ENCODE peak calls at places on chromosomes 3 and 15, in nine cellular contexts. E is Calu3, F is HFFc6, R is GM12865, D is MM.1S, P is GM23338, K is RWPE1, J is AG04450, Y is endothelial cell. W is an unnamed sample.
A peak's percentile ranks its signal among the peaks of the same experiment; 100 is the strongest.

GRCh38 chr3:45546636-45547201 is 47.8 kb upstream of the LIMD1 start:
- DNase-seq in E (no peak), F (no peak), R (peak; percentile 43), D (no peak), P (peak; percentile 89), K (no peak), J (no peak), Y (no peak), W (no peak)

GRCh38 chr3:49602877-49603411 is 48.7 kb downstream of the BSN start:
- DNase-seq in E (peak; percentile 43), F (no peak), R (peak; percentile 12), D (no peak), P (no peak), K (peak; percentile 32), J (no peak), Y (no peak), W (no peak)

GRCh38 chr15:49715213-49715612 is 94.4 kb downstream of the DTWD1 start:
- DNase-seq in E (no peak), F (no peak), R (no peak), D (peak; percentile 12), P (no peak), K (no peak), J (no peak), Y (no peak), W (no peak)

GRCh38 chr15:99985878-99986277 is 252.6 kb upstream of the LYSMD4 start:
- DNase-seq in E (no peak), F (no peak), R (no peak), D (no peak), P (no peak), K (no peak), J (no peak), Y (no peak), W (no peak)

GRCh38 chr3:142940000-142940399 is 23.5 kb downstream of the PAQR9 start:
- DNase-seq in E (no peak), F (no peak), R (no peak), D (no peak), P (no peak), K (no peak), J (no peak), Y (no peak), W (no peak)

GRCh38 chr3:107988464-107989156 is 102.2 kb downstream of the CD47 start:
- DNase-seq in E (peak; percentile 74), F (peak; percentile 39), R (no peak), D (no peak), P (no peak), K (peak; percentile 63), J (no peak), Y (no peak), W (no peak)

GRCh38 chr15:77187751-77188464 is 117.0 kb upstream of the TSPAN3 start:
- DNase-seq in E (no peak), F (peak; percentile 40), R (peak; percentile 69), D (peak; percentile 73), P (no peak), K (no peak), J (no peak), Y (peak; percentile 19), W (peak; percentile 61)

GRCh38 chr3:138509586-138509985 is 75.2 kb downstream of the ESYT3 start:
- DNase-seq in E (no peak), F (no peak), R (no peak), D (no peak), P (no peak), K (no peak), J (no peak), Y (no peak), W (no peak)

GRCh38 chr15:70246623-70247200 is 149.0 kb upstream of the TLE3 start:
- DNase-seq in E (no peak), F (no peak), R (no peak), D (no peak), P (no peak), K (no peak), J (no peak), Y (no peak), W (no peak)

GRCh38 chr3:134333522-134334181 is 40.6 kb downstream of the AMOTL2 start:
- DNase-seq in E (no peak), F (peak; percentile 92), R (no peak), D (no peak), P (peak; percentile 56), K (no peak), J (no peak), Y (no peak), W (no peak)

GRCh38 chr3:40191850-40192448 is 117.6 kb upstream of the EIF1B start:
- DNase-seq in E (peak; percentile 75), F (peak; percentile 50), R (peak; percentile 71), D (peak; percentile 60), P (peak; percentile 68), K (peak; percentile 60), J (peak; percentile 10), Y (peak; percentile 70), W (no peak)

GRCh38 chr15:66772967-66773873 is 71.2 kb downstream of the SMAD6 start:
- DNase-seq in E (no peak), F (no peak), R (no peak), D (no peak), P (peak; percentile 19), K (no peak), J (no peak), Y (no peak), W (no peak)

DNA sequence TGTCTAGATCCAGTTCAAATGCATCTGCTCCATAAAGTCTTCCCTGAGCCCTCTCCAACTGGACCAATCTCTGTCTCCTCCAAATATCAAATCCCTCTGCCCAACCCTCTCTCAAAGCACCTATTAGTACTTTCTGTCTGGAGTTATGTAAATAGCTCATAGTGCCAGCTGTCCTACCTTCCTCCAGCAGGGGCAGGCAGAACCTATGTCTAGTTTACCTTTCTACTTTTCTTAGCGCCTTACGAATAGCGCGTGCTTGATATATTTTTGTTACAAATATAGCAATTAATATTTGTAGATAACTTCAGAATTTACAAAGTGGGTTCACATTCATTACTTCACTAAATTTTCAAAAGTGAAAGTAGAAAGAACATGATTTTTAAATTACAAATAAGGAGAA is 14.0 kb upstream of the CCDC80 start:
- DNase-seq in E (no peak), F (no peak), R (no peak), D (peak; percentile 7), P (peak; percentile 56), K (no peak), J (no peak), Y (no peak), W (no peak)
- TF ChIP-seq CTCF in E (no peak), F (peak; percentile 58), R (no peak), D (peak; percentile 26), P (peak; percentile 28), K (no peak), J (peak; percentile 35), Y (peak; percentile 40), W (peak; percentile 32)

GRCh38 chr15:96701876-96702275 is 371.4 kb downstream of the NR2F2 start:
- DNase-seq in E (no peak), F (no peak), R (no peak), D (no peak), P (no peak), K (no peak), J (no peak), Y (no peak), W (no peak)

GRCh38 chr15:96699871-96700401 is 369.4 kb downstream of the NR2F2 start:
- DNase-seq in E (no peak), F (no peak), R (no peak), D (no peak), P (peak; percentile 68), K (no peak), J (no peak), Y (no peak), W (no peak)

GRCh38 chr15:96703794-96704550 is 373.5 kb downstream of the NR2F2 start:
- DNase-seq in E (no peak), F (no peak), R (no peak), D (no peak), P (no peak), K (no peak), J (no peak), Y (no peak), W (no peak)

GRCh38 chr15:96703087-96703486 is 372.6 kb downstream of the NR2F2 start:
- DNase-seq in E (no peak), F (no peak), R (no peak), D (no peak), P (no peak), K (no peak), J (no peak), Y (no peak), W (no peak)

DNA sequence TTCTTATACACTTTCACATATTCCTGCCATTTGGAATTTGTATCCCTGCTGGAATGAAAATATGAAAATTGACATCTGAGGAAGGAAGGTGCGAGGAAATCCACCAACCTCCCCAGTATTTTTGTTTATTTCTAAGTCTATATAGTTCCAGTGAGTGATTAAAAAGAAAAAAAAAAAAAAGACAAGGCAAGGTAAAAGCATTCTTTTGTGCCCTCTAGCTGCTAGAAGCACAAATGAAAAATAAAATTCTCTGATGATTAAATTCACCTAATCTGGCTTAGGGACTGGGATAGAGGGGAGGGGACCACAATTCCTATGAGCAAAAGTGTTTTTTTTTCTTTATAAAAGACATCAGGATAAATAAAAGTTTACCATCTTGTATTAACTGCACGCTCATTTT is 370.9 kb downstream of the NR2F2 start:
- DNase-seq in E (no peak), F (no peak), R (no peak), D (no peak), P (no peak), K (no peak), J (no peak), Y (no peak), W (no peak)
- TF ChIP-seq CTCF in E (no peak), F (no peak), R (no peak), D (no peak), P (no peak), K (no peak), J (no peak), Y (no peak), W (no peak)

GRCh38 chr3:183591881-183592521 is 36.5 kb upstream of the KLHL6 start:
- DNase-seq in E (no peak), F (peak; percentile 9), R (peak; percentile 84), D (peak; percentile 38), P (peak; percentile 58), K (no peak), J (no peak), Y (no peak), W (peak; percentile 74)
- TF ChIP-seq CTCF in E (no peak), F (peak; percentile 71), R (peak; percentile 29), D (peak; percentile 73), P (peak; percentile 45), K (no peak), J (peak; percentile 16), Y (peak; percentile 22), W (peak; percentile 29)

GRCh38 chr3:123301331-123302184 is 99.8 kb downstream of the SEC22A start:
- DNase-seq in E (no peak), F (no peak), R (no peak), D (no peak), P (no peak), K (no peak), J (no peak), Y (no peak), W (no peak)

GRCh38 chr3:123302961-123303360 is 101.2 kb downstream of the SEC22A start:
- DNase-seq in E (no peak), F (no peak), R (no peak), D (no peak), P (no peak), K (no peak), J (no peak), Y (no peak), W (no peak)

GRCh38 chr3:123305192-123305591 is 103.4 kb downstream of the SEC22A start:
- DNase-seq in E (no peak), F (no peak), R (no peak), D (no peak), P (no peak), K (no peak), J (no peak), Y (no peak), W (no peak)

GRCh38 chr3:123307064-123307463 is 105.3 kb downstream of the SEC22A start:
- DNase-seq in E (no peak), F (no peak), R (no peak), D (no peak), P (no peak), K (no peak), J (no peak), Y (no peak), W (no peak)

GRCh38 chr3:123303976-123304560 is 102.3 kb downstream of the SEC22A start:
- DNase-seq in E (no peak), F (no peak), R (no peak), D (no peak), P (no peak), K (no peak), J (no peak), Y (no peak), W (no peak)
- TF ChIP-seq CTCF in E (no peak), F (no peak), R (no peak), D (no peak), P (no peak), K (no peak), J (no peak), Y (no peak), W (no peak)

W was measured in GM12864.